ENCODE peak calls at places on chromosomes 13 and 19, in four cellular contexts. S is posterior vena cava, B is NCI-H2171 treated with DMSO at 0.1 percent for 48 hours, Y is T follicular helper cell. L is an unnamed sample.

GRCh38 chr13:66313408-66313807 is 916.7 kb downstream of the PCDH9 start:
- DNase-seq in B (no peak), Y (no peak), S (no peak), L (no peak)

GRCh38 chr13:29457299-29457698 is 138.2 kb downstream of the SLC7A1 start:
- DNase-seq in B (no peak), Y (no peak), S (no peak), L (no peak)

GRCh38 chr13:20953245-20953931 is 50.8 kb upstream of the XPO4 start:
- DNase-seq in S (no peak), Y (no peak), B (no peak), L (no peak)

GRCh38 chr19:45729774-45730388 is 815 bp downstream of the FBXO46 start:
- DNase-seq in Y (no peak), S (no peak), B (no peak), L (no peak)

GRCh38 chr13:103325675-103326074 is 259.5 kb upstream of the SLC10A2 start:
- DNase-seq in Y (no peak), B (no peak), S (no peak), L (no peak)

GRCh38 chr19:18532208-18532890 is 10.5 kb upstream of the ELL start:
- DNase-seq in S (no peak), Y (no peak), B (no peak), L (no peak)

GRCh38 chr19:23436944-23437343 is 41.7 kb upstream of the ZNF91 start:
- DNase-seq in S (no peak), Y (no peak), B (no peak), L (no peak)

GRCh38 chr19:14061751-14062557 is at the start of gene PALM3:
- DNase-seq in S (no peak), Y (no peak), B (no peak), L (no peak)

GRCh38 chr19:51025401-51025800 is 1.0 kb downstream of the KLK11 start:
- DNase-seq in S (no peak), Y (no peak), B (no peak), L (no peak)

GRCh38 chr13:65656740-65657329 is 1573.3 kb downstream of the PCDH9 start:
- DNase-seq in S (no peak), Y (no peak), B (peak), L (no peak)

GRCh38 chr13:96984061-96984508 is 10.2 kb downstream of the OXGR1 start:
- DNase-seq in B (no peak), S (no peak), Y (no peak), L (no peak)

GRCh38 chr19:35931161-35931873 is 4.9 kb upstream of the LRFN3 start:
- DNase-seq in Y (peak), B (peak), S (peak), L (peak)

GRCh38 chr19:10519421-10519820 is 2.2 kb upstream of the S1PR5 start:
- DNase-seq in S (no peak), Y (no peak), B (no peak), L (no peak)

GRCh38 chr13:52085416-52085815 is 43.5 kb downstream of the NEK5 start:
- DNase-seq in Y (no peak), B (no peak), S (no peak), L (no peak)

GRCh38 chr19:29323046-29323971 is 110.4 kb upstream of the UQCRFS1 start:
- DNase-seq in Y (no peak), B (no peak), S (peak), L (no peak)

GRCh38 chr19:54307389-54307788 is 5.6 kb downstream of the LILRA5 start:
- DNase-seq in S (peak), Y (no peak), B (no peak), L (no peak)

L was measured in natural killer cell.